ENCODE peak calls at places on chromosomes 4 and X, in four cellular contexts. N, V, J and M are unnamed samples. For H3K79me2, the result is how much of the 10 kb centered on the place peaks cover.

GRCh38 chr4:99447079-99447478 is 11.9 kb upstream of the ADH7 start:
- DNase-seq in N (peak), V (peak), J (peak), M (peak)

GRCh38 chrX:146934256-146934655 is 119.7 kb upstream of the CXorf51A start:
- DNase-seq in J (no peak), V (no peak), N (no peak), M (no peak)

GRCh38 chrX:139298437-139298836 is 232.1 kb upstream of the F9 start:
- DNase-seq in N (no peak), V (no peak), J (no peak), M (no peak)

GRCh38 chr4:128582319-128582948 is 227.1 kb upstream of the JADE1 start:
- DNase-seq in V (no peak), N (no peak), J (no peak), M (no peak)

GRCh38 chr4:70059149-70059548 is 8.9 kb downstream of the HTN1 start:
- DNase-seq in N (no peak), J (no peak), V (no peak), M (no peak)

GRCh38 chr4:60683357-60683756 is 516.8 kb upstream of the ADGRL3 start:
- DNase-seq in J (peak), N (no peak), V (peak), M (peak)

GRCh38 chr4:143186202-143186601 is 1.5 kb downstream of the USP38 start:
- DNase-seq in N (no peak), V (peak), J (peak), M (peak)

GRCh38 chrX:44931441-44931973 is 58.5 kb downstream of the KDM6A start:
- DNase-seq in J (no peak), N (no peak), V (no peak), M (no peak)

GRCh38 chrX:115533485-115533884 is 27.5 kb upstream of the PLS3 start:
- DNase-seq in N (no peak), V (no peak), J (no peak), M (no peak)

GRCh38 chr4:119113033-119113655 is 22.5 kb upstream of the MYOZ2 start:
- DNase-seq in J (peak), N (no peak), V (peak), M (peak)

GRCh38 chrX:6678313-6678712 is 143.4 kb upstream of the VCX3A start:
- DNase-seq in N (no peak), J (no peak), V (no peak), M (no peak)

GRCh38 chrX:6738518-6739470 is 203.9 kb upstream of the VCX3A start:
- DNase-seq in J (no peak), N (peak), V (no peak), M (no peak)

GRCh38 chrX:44890247-44890646 is 17.3 kb downstream of the KDM6A start:
- DNase-seq in V (no peak), J (no peak), N (no peak), M (no peak)

GRCh38 chr4:87213425-87213824 is 7.0 kb downstream of the KLHL8 start:
- DNase-seq in J (no peak), N (no peak), V (no peak), M (no peak)

GRCh38 chr4:111391864-111392263 is 753.4 kb upstream of the FAM241A start:
- DNase-seq in J (no peak), V (no peak), N (no peak), M (no peak)

GRCh38 chr4:84091266-84091665 is 407.8 kb downstream of the NKX6-1 start:
- DNase-seq in V (no peak), J (no peak), N (no peak), M (no peak)

GRCh38 chrX:71828086-71828485 is 64.9 kb downstream of the CXorf49B start:
- DNase-seq in V (no peak), J (no peak), N (no peak), M (no peak)

DNA sequence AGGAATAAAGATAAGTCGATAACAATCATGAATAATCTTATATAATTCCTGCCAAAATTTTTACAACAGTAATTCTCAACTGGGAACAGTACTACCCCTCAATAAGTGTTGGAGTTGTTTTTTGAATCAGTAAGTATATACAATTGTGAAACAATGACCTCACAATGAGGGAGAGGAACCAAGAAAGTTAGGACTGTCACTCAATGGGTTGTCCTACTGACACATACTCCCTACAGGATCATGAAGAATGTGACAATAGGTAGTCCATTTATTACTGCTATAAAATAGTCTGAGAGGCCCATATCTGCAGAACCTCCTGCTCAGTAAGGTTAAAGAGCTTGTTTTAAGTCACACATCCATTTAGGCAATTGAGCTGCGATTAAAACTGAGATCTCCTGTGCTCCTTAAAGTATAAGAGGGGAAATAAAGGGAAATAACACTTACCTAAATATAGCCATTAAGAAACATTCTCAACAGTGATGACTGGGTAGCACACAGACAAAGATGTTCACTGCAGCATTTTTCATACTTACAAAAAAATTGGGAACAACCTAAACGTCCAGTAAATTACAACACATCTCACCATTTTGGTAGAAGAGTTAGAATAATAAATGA is 26.2 kb downstream of the FBXW7 start:
- DNase-seq in J (no peak), N (no peak), V (no peak), M (no peak)
- H3K79me2 ChIP-seq in J (half or more), N (half or more), V (half or more), M (half or more)

DNA sequence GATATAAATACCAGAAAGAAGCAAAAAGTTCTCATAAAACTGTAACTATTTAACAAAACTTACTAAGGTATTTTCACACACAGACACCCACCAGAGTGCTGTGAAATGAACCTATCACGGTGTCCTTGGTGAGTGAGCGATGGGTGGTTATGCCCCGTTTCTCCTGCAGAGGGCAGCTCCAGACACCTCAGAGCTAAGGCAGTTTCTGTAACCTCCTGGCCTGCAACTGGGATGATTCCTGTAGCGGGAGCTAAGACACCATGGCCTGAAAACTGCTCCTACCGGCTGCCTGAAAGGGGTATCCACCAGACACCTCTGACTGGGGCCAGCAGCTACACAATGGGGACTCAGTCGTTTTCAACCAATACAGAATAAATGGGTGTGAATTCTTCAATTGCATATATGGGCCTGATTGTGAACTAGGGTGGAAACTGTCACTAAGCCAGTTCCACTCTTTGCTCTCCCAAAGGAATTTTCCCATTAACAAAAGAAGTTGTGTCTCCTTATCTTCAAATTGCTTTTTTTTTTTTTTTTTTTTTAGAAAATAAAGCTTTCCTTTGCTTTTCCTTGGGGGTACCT is 2375.8 kb upstream of the TENM3 start:
- DNase-seq in J (peak), V (peak), N (peak), M (peak)
- TF ChIP-seq CTCF in J (peak), V (peak), N (peak), M (peak)

GRCh38 chrX:153925387-153925738 is 701 bp downstream of the ARHGAP4 start:
- DNase-seq in J (no peak), N (no peak), V (no peak), M (no peak)
- H3K79me2 ChIP-seq in J (under half), N (half or more), V (under half), M (under half)

DNA sequence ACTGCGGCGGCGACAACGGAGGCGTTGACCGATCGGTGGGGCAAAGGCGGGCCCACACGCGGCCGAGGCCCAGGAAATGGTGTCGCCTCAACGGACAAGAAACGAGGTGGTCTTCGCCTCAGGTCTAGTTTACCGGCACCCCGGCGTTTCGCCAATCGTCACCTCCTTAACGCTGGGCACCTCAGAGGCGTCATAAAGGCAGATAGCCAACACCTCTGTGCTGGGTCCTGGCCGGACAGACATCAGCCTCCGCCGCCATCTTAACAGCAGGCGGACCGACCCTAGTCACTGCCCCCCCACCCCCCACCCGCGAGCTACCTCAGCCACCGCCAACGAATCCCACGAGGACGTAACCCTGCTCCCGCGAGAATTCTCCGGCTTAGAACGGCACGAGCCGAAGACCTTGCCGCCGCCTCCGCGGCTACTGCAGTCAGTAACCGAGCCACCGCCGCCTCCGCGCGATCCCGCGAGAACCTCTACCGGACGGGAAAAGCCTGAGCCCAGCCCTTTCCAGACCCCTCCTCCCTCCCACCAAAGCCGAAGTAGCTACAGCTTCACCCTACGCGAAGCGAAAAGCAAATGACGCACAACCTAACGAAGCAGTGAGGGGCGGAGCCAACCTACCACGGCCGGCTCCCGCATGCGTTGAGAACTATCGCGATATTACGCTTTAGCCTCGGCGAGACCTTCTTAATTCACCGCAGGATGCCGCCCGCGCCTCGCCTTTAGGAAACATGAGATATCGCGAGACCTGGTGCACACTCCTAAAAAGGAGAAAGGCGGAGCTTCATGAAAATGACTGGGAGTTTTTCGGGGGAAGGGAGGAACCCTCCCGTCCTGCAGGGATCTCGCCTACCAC is 2.7 kb downstream of the HUWE1 start:
- DNase-seq in J (peak), V (peak), N (peak), M (peak)
- TF ChIP-seq CTCF in J (no peak), V (no peak), N (peak), M (no peak)

GRCh38 chrX:110428144-110428543 is 69.5 kb downstream of the RTL9 start:
- DNase-seq in N (no peak), V (no peak), J (no peak), M (peak)
- H3K79me2 ChIP-seq in N (under half), V (under half), J (under half), M (under half)

DNA sequence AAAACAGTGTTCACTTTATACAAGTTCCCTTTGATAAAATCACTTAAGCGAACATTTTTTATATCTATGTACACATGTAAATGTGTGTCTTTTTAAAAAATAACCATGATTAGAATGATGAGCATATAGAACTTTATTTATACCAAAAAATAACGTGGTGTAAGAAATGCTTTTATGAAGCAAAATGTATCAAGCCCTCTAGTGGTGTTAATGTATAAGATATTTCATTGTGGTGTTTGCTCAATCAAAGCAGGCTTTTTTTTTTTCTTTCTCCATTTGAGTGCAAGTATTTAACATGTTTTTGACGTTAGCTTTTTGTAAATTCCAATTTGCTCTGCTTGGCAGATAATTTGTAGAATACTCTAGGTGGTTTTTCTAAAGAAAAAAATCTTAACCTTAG is 2092.4 kb upstream of the TENM3 start:
- DNase-seq in J (peak), V (no peak), N (no peak), M (no peak)
- TF ChIP-seq CTCF in J (peak), V (peak), N (peak), M (peak)